ENCODE peak calls at places on chromosomes 4 and X, in five cellular contexts. R is K562, Q is HepG2, T is HCT116, K is GM12878. J is an unnamed sample.

GRCh38 chr4:11404431-11404830 is 24.3 kb downstream of the HS3ST1 start:
- DNase-seq in K (no peak), T (no peak), Q (no peak), R (no peak), J (no peak)

GRCh38 chr4:98653890-98654867 is 4.2 kb downstream of the TSPAN5 start:
- DNase-seq in K (no peak), T (peak), R (no peak), Q (no peak), J (no peak)

GRCh38 chr4:1472148-1472797 is 66.0 kb upstream of the NKX1-1 start:
- DNase-seq in Q (no peak), R (no peak), K (no peak), T (no peak), J (peak)

GRCh38 chr4:155025762-155026457 is 182.5 kb upstream of the NPY2R start:
- DNase-seq in K (no peak), Q (peak), T (peak), R (peak), J (no peak)

GRCh38 chr4:55866973-55867574 is 13.6 kb downstream of the EXOC1 start:
- DNase-seq in T (peak), K (peak), R (peak), Q (peak), J (peak)

GRCh38 chr4:140637836-140638235 is 69.1 kb upstream of the UCP1 start:
- DNase-seq in Q (peak), T (peak), R (peak), K (no peak), J (peak)

GRCh38 chrX:64394874-64395567 is at the start of gene MTMR8:
- DNase-seq in R (peak), Q (no peak), T (peak), K (peak), J (peak)

GRCh38 chr4:156656911-156657310 is 314.7 kb downstream of the PDGFC start:
- DNase-seq in T (no peak), R (no peak), K (no peak), Q (no peak), J (no peak)

GRCh38 chrX:24245201-24245600 is 68.7 kb downstream of the SUPT20HL2 start:
- DNase-seq in Q (no peak), R (no peak), K (no peak), T (no peak), J (no peak)
- H3K9ac ChIP-seq in Q (no peak), R (no peak), K (no peak), T (no peak), J (no peak)

GRCh38 chr4:39850727-39851126 is 127.0 kb downstream of the PDS5A start:
- DNase-seq in R (no peak), K (no peak), Q (no peak), T (no peak), J (no peak)
- TF ChIP-seq REST in R (no peak), K (no peak), Q (no peak), T (no peak), J (no peak)

GRCh38 chr4:184461711-184462110 is 12.6 kb downstream of the IRF2 start:
- DNase-seq in K (no peak), T (no peak), Q (no peak), R (no peak), J (no peak)

GRCh38 chr4:184463158-184463557 is 11.2 kb downstream of the IRF2 start:
- DNase-seq in T (no peak), Q (no peak), R (no peak), K (no peak), J (no peak)

GRCh38 chr4:184462724-184463123 is 11.6 kb downstream of the IRF2 start:
- DNase-seq in T (no peak), R (no peak), Q (peak), K (no peak), J (no peak)

GRCh38 chr4:184459413-184459812 is 14.9 kb downstream of the IRF2 start:
- DNase-seq in R (no peak), K (no peak), T (no peak), Q (no peak), J (no peak)

DNA sequence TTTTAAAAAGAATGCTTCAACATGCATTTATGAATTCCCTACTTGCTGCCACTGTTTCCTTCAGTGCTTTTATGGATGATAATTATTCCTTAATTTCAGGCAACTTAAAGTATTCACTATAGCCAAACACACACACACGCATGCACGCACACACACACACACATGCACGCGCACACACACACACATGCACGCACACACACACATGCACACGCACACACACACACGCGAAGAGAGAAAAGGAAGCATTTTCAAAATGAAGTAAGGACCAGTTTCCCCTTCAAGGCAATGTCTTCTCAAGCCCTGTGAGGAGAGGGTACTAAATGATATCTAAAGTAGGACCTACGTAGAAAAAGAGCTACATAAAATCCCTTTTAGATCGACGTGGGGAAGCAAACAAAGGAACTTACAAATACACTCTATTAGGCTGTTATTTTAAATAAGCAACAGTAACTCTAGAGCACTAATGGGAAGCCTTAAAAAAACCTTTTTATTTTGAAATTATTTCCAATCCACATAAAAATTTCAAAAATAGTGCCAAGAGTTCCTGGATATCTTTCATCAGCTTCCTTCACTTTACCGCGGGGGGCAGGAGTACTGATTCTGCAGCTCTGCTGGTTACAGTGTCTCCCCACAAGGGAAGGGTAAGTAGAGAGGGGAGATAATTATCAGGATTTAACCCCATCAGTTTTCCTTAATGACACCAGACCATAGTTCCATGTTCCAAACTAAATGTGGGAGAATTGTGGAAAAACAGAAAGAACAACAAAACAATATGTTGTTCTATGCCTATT is 13.7 kb downstream of the IRF2 start:
- DNase-seq in K (no peak), T (no peak), Q (no peak), R (no peak), J (peak)
- H3K9ac ChIP-seq in K (peak), T (no peak), Q (no peak), R (no peak), J (no peak)

GRCh38 chr4:96525901-96526300 is 686.0 kb downstream of the PDHA2 start:
- DNase-seq in R (no peak), Q (no peak), T (no peak), K (no peak), J (no peak)

GRCh38 chr4:96524311-96524875 is 684.5 kb downstream of the PDHA2 start:
- DNase-seq in Q (no peak), K (no peak), T (no peak), R (no peak), J (no peak)

GRCh38 chr4:96521046-96521536 is 681.2 kb downstream of the PDHA2 start:
- DNase-seq in K (no peak), R (no peak), T (no peak), Q (no peak), J (no peak)

GRCh38 chr4:96531836-96532235 is 691.9 kb downstream of the PDHA2 start:
- DNase-seq in T (no peak), Q (no peak), K (no peak), R (no peak), J (no peak)

GRCh38 chr4:96526625-96527024 is 686.7 kb downstream of the PDHA2 start:
- DNase-seq in R (no peak), T (no peak), K (no peak), Q (no peak), J (no peak)
- TF ChIP-seq REST in R (no peak), T (no peak), K (no peak), Q (no peak), J (no peak)

GRCh38 chrX:40088299-40088625 is 9.5 kb downstream of the BCOR start:
- DNase-seq in Q (no peak), K (no peak), R (no peak), T (no peak), J (no peak)
- H3K9ac ChIP-seq in Q (no peak), K (no peak), R (peak), T (no peak), J (no peak)

GRCh38 chr4:15695240-15695699 is 7.6 kb upstream of the BST1 start:
- DNase-seq in R (no peak), Q (no peak), K (no peak), T (peak), J (no peak)
- TF ChIP-seq REST in R (no peak), Q (no peak), K (no peak), T (no peak), J (peak)

GRCh38 chrX:13398073-13398823 is 78.4 kb upstream of the ATXN3L start:
- DNase-seq in R (peak), Q (peak), K (no peak), T (peak), J (no peak)
- H3K9ac ChIP-seq in R (no peak), Q (no peak), K (no peak), T (peak), J (peak)

J was measured in SK-N-SH.